ENCODE peak calls at places on chromosomes 6 and 20, in five cellular contexts. H is H1, Y is K562, O is HepG2, E is GM12878. I is an unnamed sample.

GRCh38 chr6:144007779-144008500 is at the start of gene PLAGL1:
- DNase-seq in H (peak), Y (peak), O (peak), E (no peak), I (peak)

GRCh38 chr20:20492521-20493334 is 124.8 kb downstream of the INSM1 start:
- DNase-seq in H (no peak), Y (no peak), O (no peak), E (no peak), I (no peak)

GRCh38 chr6:146904596-146904995 is 299.6 kb upstream of the STXBP5 start:
- DNase-seq in H (no peak), Y (no peak), O (no peak), E (no peak), I (no peak)

GRCh38 chr6:169034523-169035167 is 219.0 kb downstream of the THBS2 start:
- DNase-seq in H (no peak), Y (no peak), O (no peak), E (no peak), I (no peak)

GRCh38 chr20:57450419-57450818 is 59.2 kb downstream of the RBM38 start:
- DNase-seq in H (no peak), Y (peak), O (no peak), E (peak), I (peak)

GRCh38 chr6:97669191-97669651 is 386.2 kb upstream of the MMS22L start:
- DNase-seq in H (peak), Y (no peak), O (no peak), E (peak), I (peak)

GRCh38 chr6:91573826-91574416 is 987.0 kb upstream of the MAP3K7 start:
- DNase-seq in H (no peak), Y (no peak), O (no peak), E (peak), I (no peak)

GRCh38 chr6:89350281-89351037 is 2.1 kb downstream of the UBE2J1 start:
- DNase-seq in H (no peak), Y (peak), O (no peak), E (no peak), I (no peak)

GRCh38 chr6:34746104-34746846 is 11.0 kb upstream of the SNRPC start:
- DNase-seq in H (no peak), Y (no peak), O (no peak), E (no peak), I (no peak)

GRCh38 chr6:36914227-36914794 is 28.6 kb downstream of the C6orf89 start:
- DNase-seq in H (peak), Y (no peak), O (peak), E (no peak), I (no peak)

GRCh38 chr6:35287671-35288396 is 9.8 kb upstream of the DEF6 start:
- DNase-seq in H (no peak), Y (no peak), O (no peak), E (no peak), I (no peak)

GRCh38 chr6:164477126-164477525 is 832.3 kb downstream of the C6orf118 start:
- DNase-seq in H (no peak), Y (no peak), O (no peak), E (no peak), I (no peak)

GRCh38 chr20:58524814-58525213 is 9.6 kb upstream of the APCDD1L start:
- DNase-seq in H (no peak), Y (no peak), O (no peak), E (no peak), I (no peak)

GRCh38 chr6:19860235-19860877 is 23.2 kb downstream of the ID4 start:
- DNase-seq in H (no peak), Y (no peak), O (no peak), E (no peak), I (no peak)

GRCh38 chr20:38195041-38195504 is 30.0 kb upstream of the TGM2 start:
- DNase-seq in H (no peak), Y (no peak), O (no peak), E (no peak), I (no peak)

GRCh38 chr6:2841264-2842138 is at the start of gene SERPINB1:
- DNase-seq in H (peak), Y (peak), O (peak), E (no peak), I (no peak)
- TF ChIP-seq POLR2A in H (peak), Y (peak), O (peak), E (peak), I (peak)

GRCh38 chr6:46638650-46639049 is 14.0 kb downstream of the CYP39A1 start:
- DNase-seq in H (no peak), Y (no peak), O (no peak), E (no peak), I (no peak)
- TF ChIP-seq TAF1 in H (no peak), Y (no peak), O (no peak), E (no peak), I (no peak)

GRCh38 chr6:45514454-45514853 is 136.7 kb upstream of the SUPT3H start:
- DNase-seq in H (no peak), Y (no peak), O (no peak), E (no peak), I (no peak)

GRCh38 chr6:45513331-45513730 is 135.6 kb upstream of the SUPT3H start:
- DNase-seq in H (no peak), Y (no peak), O (no peak), E (no peak), I (no peak)

GRCh38 chr6:45513843-45514242 is 136.1 kb upstream of the SUPT3H start:
- DNase-seq in H (no peak), Y (no peak), O (no peak), E (no peak), I (no peak)

GRCh38 chr6:45522486-45522885 is 144.8 kb upstream of the SUPT3H start:
- DNase-seq in H (no peak), Y (no peak), O (no peak), E (no peak), I (no peak)

DNA sequence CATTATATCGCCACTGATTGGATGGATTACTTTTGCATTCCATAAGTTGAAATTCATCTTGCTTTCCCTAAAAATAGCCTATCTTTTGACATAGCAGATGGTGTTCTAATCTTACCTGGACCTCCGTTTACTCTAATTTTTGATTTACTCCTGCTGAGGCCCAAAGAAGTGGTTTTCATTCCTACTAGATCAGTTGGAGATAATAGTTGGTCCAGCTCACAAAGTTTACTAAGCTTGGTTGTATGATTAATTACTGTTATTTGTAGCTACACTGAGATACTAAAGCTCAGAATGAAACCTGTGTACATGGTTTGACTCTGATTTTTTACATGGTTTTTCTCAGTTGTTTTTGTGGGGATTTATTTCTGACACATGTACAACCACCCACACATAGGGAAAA is 140.6 kb upstream of the SUPT3H start:
- DNase-seq in H (no peak), Y (no peak), O (no peak), E (no peak), I (no peak)
- TF ChIP-seq POLR2A in H (no peak), Y (no peak), O (no peak), E (no peak), I (no peak)

DNA sequence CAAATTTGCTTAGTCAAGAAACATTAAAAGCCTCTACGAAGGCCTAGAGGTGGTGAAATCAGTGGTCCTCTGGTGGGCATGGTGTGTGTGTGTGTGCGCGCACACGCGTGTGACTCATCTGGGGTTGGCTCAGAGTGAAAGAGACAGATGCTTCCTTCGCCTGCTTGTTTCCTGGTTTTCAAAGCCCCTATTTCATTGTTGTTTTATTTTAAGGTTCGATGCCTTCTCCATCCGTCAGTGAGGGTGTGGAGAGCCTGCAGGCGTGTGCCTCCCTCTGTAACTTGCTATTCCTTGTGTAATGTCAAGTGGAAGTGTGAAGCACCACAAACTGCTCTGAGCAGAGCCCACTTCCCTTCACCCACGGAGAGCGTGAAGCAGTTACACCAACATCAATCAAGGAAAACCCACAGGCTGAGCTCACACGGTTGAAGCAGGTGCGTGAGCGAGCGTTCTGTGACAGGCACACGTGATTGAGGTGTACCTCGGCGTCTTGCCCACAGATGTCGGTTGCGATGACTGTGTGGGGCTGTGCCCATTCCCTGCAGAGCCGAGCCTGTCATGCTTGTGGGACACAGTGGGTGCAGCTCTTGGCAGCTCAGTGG is 233.9 kb downstream of the PRL start:
- DNase-seq in H (no peak), Y (no peak), O (no peak), E (peak), I (no peak)
- TF ChIP-seq TAF1 in H (no peak), Y (no peak), O (no peak), E (peak), I (no peak)